ENCODE peak calls at places on chromosomes 5 and 9, in five cellular contexts. G is RCC 7860; X is NCI-H226; N is activated CD4-positive, CD25-positive, alpha-beta regulatory T cell treated with anti-CD3 and anti-CD28 coated beads, Interleukin-2, amount 50 U/mL, for 16 hours; Y is SW 1271. H is an unnamed sample.

GRCh38 chr9:75170898-75171360 is 82.6 kb downstream of the OSTF1 start:
- DNase-seq in X (peak; percentile 96), G (no peak), N (no peak), Y (no peak), H (no peak)

GRCh38 chr5:173642895-173643481 is 26.5 kb upstream of the BOD1 start:
- DNase-seq in X (no peak), Y (no peak), N (no peak), G (no peak), H (no peak)

GRCh38 chr5:109692852-109693251 is 3.1 kb downstream of the MAN2A1 start:
- DNase-seq in Y (no peak), X (no peak), N (no peak), G (no peak), H (no peak)

GRCh38 chr9:120235081-120235480 is 344.9 kb downstream of the CDK5RAP2 start:
- DNase-seq in N (no peak), X (no peak), G (no peak), Y (no peak), H (no peak)

GRCh38 chr9:129886226-129887174 is 51.2 kb downstream of the USP20 start:
- DNase-seq in N (no peak), G (no peak), Y (no peak), X (no peak), H (no peak)

GRCh38 chr5:617896-618295 is 5.8 kb downstream of the CEP72 start:
- DNase-seq in N (no peak), G (no peak), X (no peak), Y (no peak), H (no peak)

GRCh38 chr5:174431504-174431903 is 292.9 kb upstream of the MSX2 start:
- DNase-seq in G (no peak), N (no peak), X (no peak), Y (no peak), H (no peak)

GRCh38 chr9:93890436-93890935 is 64.7 kb downstream of the BARX1 start:
- DNase-seq in Y (no peak), G (no peak), X (no peak), N (no peak), H (no peak)

GRCh38 chr5:75167345-75167744 is 69.3 kb downstream of the ANKRD31 start:
- DNase-seq in X (no peak), N (no peak), Y (peak; percentile 10), G (peak; percentile 3), H (no peak)

GRCh38 chr5:57316798-57317327 is 143.0 kb downstream of the GPBP1 start:
- DNase-seq in N (no peak), X (peak; percentile 99), G (peak; percentile 72), Y (no peak), H (no peak)

GRCh38 chr9:86097510-86098224 is 1.7 kb downstream of the GOLM1 start:
- DNase-seq in G (no peak), N (no peak), X (no peak), Y (no peak), H (no peak)

GRCh38 chr5:124665035-124665434 is 81.4 kb downstream of the ZNF608 start:
- DNase-seq in G (no peak), Y (no peak), X (peak; percentile 40), N (no peak), H (no peak)

GRCh38 chr5:123807177-123807900 is 295.4 kb downstream of the CSNK1G3 start:
- DNase-seq in X (no peak), Y (no peak), G (no peak), N (no peak), H (no peak)